ENCODE peak calls at places on chromosomes 7 and 10, in ten cellular contexts. R, S, F, P, O, H, Q, G, X and L are unnamed samples.

GRCh38 chr10:69382382-69383117 is 34.2 kb downstream of the TACR2 start:
- DNase-seq in Q (no peak), R (peak), H (peak), X (peak), S (no peak), O (no peak), P (peak), F (no peak), G (no peak), L (no peak)

GRCh38 chr7:136925556-136925955 is 57.1 kb downstream of the CHRM2 start:
- DNase-seq in G (no peak), O (no peak), Q (no peak), X (peak), S (no peak), F (no peak), R (peak), P (no peak), H (no peak), L (no peak)

GRCh38 chr10:103560886-103561285 is 67.4 kb downstream of the NEURL1 start:
- DNase-seq in H (no peak), R (no peak), P (no peak), X (no peak), O (no peak), F (no peak), G (no peak), Q (no peak), S (no peak), L (no peak)

GRCh38 chr10:47277352-47278151 is 22.4 kb upstream of the GDF10 start:
- DNase-seq in S (no peak), R (no peak), F (no peak), Q (no peak), G (no peak), P (no peak), X (no peak), H (no peak), O (no peak), L (no peak)

GRCh38 chr10:78820007-78820362 is 248.8 kb upstream of the ZMIZ1 start:
- DNase-seq in P (no peak), R (no peak), H (no peak), G (no peak), S (no peak), Q (no peak), O (no peak), X (no peak), F (no peak), L (no peak)

GRCh38 chr10:126904807-126905686 is at the start of gene DOCK1:
- DNase-seq in F (peak), H (no peak), Q (peak), X (peak), O (no peak), P (no peak), G (peak), R (peak), S (peak), L (no peak)

GRCh38 chr7:33395340-33395739 is 266.0 kb downstream of the BBS9 start:
- DNase-seq in O (no peak), G (no peak), Q (no peak), F (no peak), H (no peak), R (no peak), X (peak), S (no peak), P (no peak), L (no peak)

GRCh38 chr10:96681493-96681892 is 38.8 kb downstream of the PIK3AP1 start:
- DNase-seq in G (no peak), P (no peak), X (no peak), O (no peak), Q (no peak), F (no peak), S (no peak), H (no peak), R (no peak), L (no peak)

GRCh38 chr10:111874586-111874985 is 309.0 kb downstream of the GPAM start:
- DNase-seq in G (no peak), F (no peak), S (no peak), X (no peak), P (no peak), H (no peak), O (no peak), Q (no peak), R (no peak), L (no peak)

GRCh38 chr7:44046321-44047061 is 2.0 kb downstream of the DBNL start:
- DNase-seq in F (no peak), P (no peak), R (no peak), H (no peak), O (no peak), X (no peak), Q (no peak), G (peak), S (no peak), L (no peak)

GRCh38 chr10:75634947-75635346 is 203.5 kb downstream of the LRMDA start:
- DNase-seq in O (no peak), R (no peak), H (no peak), Q (no peak), P (no peak), S (no peak), F (no peak), G (no peak), X (no peak), L (no peak)

GRCh38 chr10:88457680-88458079 is 125.4 kb downstream of the RNLS start:
- DNase-seq in R (no peak), F (no peak), Q (no peak), O (no peak), H (no peak), X (no peak), P (no peak), S (peak), G (no peak), L (no peak)

GRCh38 chr7:106501605-106502580 is 159.1 kb downstream of the CCDC71L start:
- DNase-seq in X (no peak), F (no peak), H (no peak), Q (no peak), R (no peak), S (no peak), P (no peak), G (no peak), O (no peak), L (no peak)

GRCh38 chr7:75795831-75796285 is 17.7 kb downstream of the CCL24 start:
- DNase-seq in Q (peak), S (peak), H (no peak), P (no peak), G (peak), F (no peak), O (no peak), R (no peak), X (no peak), L (no peak)

GRCh38 chr7:44990520-44991023 is 9.4 kb upstream of the CCM2 start:
- DNase-seq in R (peak), S (no peak), G (no peak), H (no peak), Q (no peak), O (peak), X (peak), F (no peak), P (no peak), L (peak)

GRCh38 chr10:74929197-74929596 is 102.8 kb downstream of the KAT6B start:
- DNase-seq in S (no peak), F (no peak), R (peak), G (no peak), O (no peak), H (no peak), Q (no peak), P (no peak), X (peak), L (no peak)

GRCh38 chr10:95394161-95394880 is 103.5 kb upstream of the PDLIM1 start:
- DNase-seq in G (no peak), X (no peak), S (no peak), P (no peak), O (no peak), H (no peak), Q (no peak), R (no peak), F (no peak), L (no peak)

GRCh38 chr10:125661942-125662515 is 20.9 kb downstream of the TEX36 start:
- DNase-seq in H (peak), R (peak), X (peak), P (peak), G (no peak), O (peak), F (no peak), S (no peak), Q (no peak), L (no peak)

GRCh38 chr7:130919316-130920103 is 185.5 kb upstream of the KLF14 start:
- DNase-seq in X (no peak), S (no peak), F (no peak), R (no peak), Q (no peak), P (no peak), O (no peak), H (no peak), G (no peak), L (no peak)

GRCh38 chr10:75974080-75974479 is 542.7 kb downstream of the LRMDA start:
- DNase-seq in Q (no peak), S (no peak), O (no peak), R (no peak), H (no peak), P (no peak), G (no peak), X (no peak), F (no peak), L (no peak)

GRCh38 chr7:43430412-43430811 is 152.5 kb upstream of the STK17A start:
- DNase-seq in P (no peak), R (no peak), X (peak), H (no peak), O (no peak), F (no peak), G (no peak), S (no peak), Q (no peak), L (peak)

GRCh38 chr7:55477781-55478374 is 94.4 kb downstream of the VOPP1 start:
- DNase-seq in R (peak), X (peak), G (no peak), H (peak), O (peak), P (peak), Q (no peak), S (no peak), F (no peak), L (no peak)

GRCh38 chr10:42830237-42830636 is 47.6 kb downstream of the BMS1 start:
- DNase-seq in Q (no peak), R (no peak), X (no peak), P (no peak), G (peak), O (no peak), H (no peak), F (no peak), S (no peak), L (no peak)

DNA sequence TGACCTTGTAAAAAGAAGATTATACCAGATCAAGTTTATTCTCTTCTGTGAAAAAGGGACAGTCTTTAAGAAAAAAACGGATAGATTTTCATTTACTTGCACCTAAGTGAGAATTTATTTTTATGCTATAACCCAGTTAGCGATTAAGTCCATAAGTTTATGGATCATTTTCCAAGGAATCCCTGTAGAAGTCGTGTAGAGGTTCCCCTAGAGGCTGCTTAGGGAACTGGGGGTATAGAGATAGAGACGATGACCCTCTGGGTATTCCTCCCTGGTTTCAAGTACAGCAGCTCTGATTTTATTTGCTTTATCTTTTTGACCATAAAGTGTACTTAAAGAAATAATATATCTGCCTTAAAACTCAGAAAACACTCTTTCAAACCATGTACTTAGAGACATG is 648.4 kb upstream of the LRRTM3 start:
- DNase-seq in Q (no peak), P (no peak), O (no peak), R (no peak), G (no peak), H (no peak), X (no peak), F (no peak), S (no peak), L (no peak)
- TF ChIP-seq CTCF in Q (no peak), P (no peak), O (no peak), R (peak), G (no peak), H (no peak), X (no peak), F (no peak), S (no peak), L (peak)

GRCh38 chr10:49108656-49109055 is 6.7 kb downstream of the VSTM4 start:
- DNase-seq in S (no peak), Q (no peak), O (no peak), H (no peak), F (no peak), G (no peak), P (no peak), R (no peak), X (no peak), L (no peak)
- H3K4me3 ChIP-seq in S (no peak), Q (no peak), O (no peak), H (no peak), F (no peak), G (no peak), P (no peak), R (no peak), X (no peak), L (no peak)

DNA sequence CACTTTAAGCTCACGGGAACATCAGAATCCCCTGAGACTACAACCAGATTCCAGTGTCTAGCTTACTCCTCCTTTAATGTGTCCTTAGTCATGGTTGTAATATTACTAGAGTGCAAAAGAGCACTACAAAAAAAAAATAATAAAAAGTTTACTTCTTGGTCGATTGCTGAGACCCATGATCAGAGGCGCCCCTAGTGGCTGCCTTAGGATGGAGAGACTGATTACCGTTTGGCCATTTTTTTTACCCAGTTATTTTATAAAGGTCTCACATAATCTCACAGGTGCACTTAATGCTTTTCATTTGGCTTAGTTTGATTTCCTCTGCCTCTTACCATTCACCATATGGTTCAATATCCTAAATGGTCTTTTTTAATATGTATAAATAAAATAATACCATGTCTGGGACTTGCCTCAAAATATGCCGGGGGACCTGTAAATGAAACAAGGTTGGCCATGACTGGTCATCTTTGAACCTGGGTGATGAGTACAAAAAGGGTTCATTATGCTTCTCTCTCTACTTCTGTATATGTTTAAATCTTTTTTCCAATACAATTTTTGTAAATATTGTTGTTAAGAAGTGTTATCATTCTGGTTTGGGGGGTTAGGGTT is 331.5 kb upstream of the NFE2L3 start:
- DNase-seq in G (no peak), X (peak), H (no peak), Q (no peak), S (no peak), P (no peak), O (no peak), F (no peak), R (no peak), L (no peak)
- TF ChIP-seq CTCF in G (peak), X (peak), H (peak), Q (peak), S (peak), P (no peak), O (peak), F (no peak), R (peak), L (peak)

DNA sequence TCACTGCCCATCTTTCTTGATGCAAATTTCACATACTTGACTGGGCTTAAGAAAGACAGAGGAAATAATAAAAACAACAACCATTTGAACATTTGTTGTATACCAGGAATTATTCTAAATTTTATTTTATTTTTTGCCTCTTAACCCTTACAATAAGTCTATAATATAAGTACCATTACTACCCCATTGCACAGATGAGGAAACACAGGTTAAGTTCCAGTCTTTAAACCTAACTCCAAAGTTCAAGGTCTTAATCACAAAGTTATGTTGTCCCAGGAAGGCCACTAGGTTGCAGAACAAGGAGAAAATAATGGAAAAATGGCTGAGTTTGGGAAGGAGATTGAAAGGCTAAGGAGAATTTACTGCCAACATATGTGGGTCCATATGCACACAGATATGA is 3.5 kb downstream of the FKBP14 start:
- DNase-seq in R (no peak), O (no peak), F (no peak), P (no peak), G (no peak), X (no peak), Q (no peak), S (no peak), H (no peak), L (no peak)
- H3K4me3 ChIP-seq in R (no peak), O (peak), F (no peak), P (no peak), G (no peak), X (no peak), Q (no peak), S (no peak), H (no peak), L (no peak)

GRCh38 chr7:47514367-47514766 is 67.5 kb downstream of the TNS3 start:
- DNase-seq in S (no peak), O (no peak), H (no peak), Q (no peak), G (no peak), F (no peak), P (no peak), X (no peak), R (no peak), L (no peak)
- TF ChIP-seq CTCF in S (no peak), O (no peak), H (no peak), Q (no peak), G (no peak), F (no peak), P (no peak), X (no peak), R (no peak), L (no peak)